ENCODE peak calls at places on chromosomes 3 and 15, in eight cellular contexts. K is EL; R is activated T-helper 1 cell treated with anti-CD3 and anti-CD28 coated beads, Interleukin-2, amount 50 U/mL, for 16 hours; M is T-helper 9 cell; S is effector CD4-positive, alpha-beta T cell; D is tibial artery; G is endothelial cell; Q is A549. N is an unnamed sample.

GRCh38 chr3:141103503-141103902 is 52.4 kb downstream of the SPSB4 start:
- DNase-seq in G (no peak), S (no peak), D (peak), M (no peak), R (no peak), Q (no peak), K (no peak), N (no peak)

GRCh38 chr3:140147965-140148490 is 213.0 kb downstream of the CLSTN2 start:
- DNase-seq in S (no peak), D (no peak), M (no peak), Q (no peak), G (no peak), R (no peak), K (no peak), N (no peak)

GRCh38 chr15:96460106-96460505 is 129.6 kb downstream of the NR2F2 start:
- DNase-seq in R (no peak), M (no peak), Q (no peak), G (no peak), D (no peak), K (no peak), S (no peak), N (no peak)

GRCh38 chr3:49269443-49269842 is 7.6 kb downstream of the C3orf62 start:
- DNase-seq in R (no peak), K (no peak), Q (no peak), M (no peak), D (no peak), G (no peak), S (no peak), N (no peak)

GRCh38 chr3:40350529-40350928 is 36.5 kb upstream of the ENTPD3 start:
- DNase-seq in D (no peak), K (no peak), R (no peak), Q (no peak), G (no peak), S (no peak), M (no peak), N (no peak)

GRCh38 chr3:165642761-165643432 is 194.3 kb downstream of the BCHE start:
- DNase-seq in S (no peak), G (no peak), K (peak), M (no peak), Q (peak), R (no peak), D (no peak), N (no peak)

GRCh38 chr15:101451192-101451799 is 38.2 kb downstream of the PCSK6 start:
- DNase-seq in D (no peak), M (no peak), K (no peak), Q (no peak), S (no peak), R (no peak), G (no peak), N (no peak)

GRCh38 chr3:152745677-152746076 is 89.3 kb upstream of the P2RY1 start:
- DNase-seq in M (no peak), Q (no peak), D (no peak), K (no peak), G (no peak), R (no peak), S (no peak), N (no peak)

GRCh38 chr3:106120334-106120733 is 251.5 kb upstream of the CBLB start:
- DNase-seq in Q (no peak), G (no peak), K (peak), S (no peak), M (no peak), R (no peak), D (no peak), N (no peak)

GRCh38 chr3:101070260-101071121 is 77.3 kb upstream of the ABI3BP start:
- DNase-seq in G (peak), R (peak), Q (no peak), K (peak), M (peak), D (no peak), S (peak), N (peak)

GRCh38 chr3:177633671-177634207 is 436.5 kb upstream of the TBL1XR1 start:
- DNase-seq in Q (no peak), R (no peak), K (peak), M (no peak), S (no peak), G (no peak), D (no peak), N (no peak)